ENCODE peak calls at places on chromosomes 11 and 22, in four cellular contexts. A is GDM1, B is brain microvascular endothelial cell, R is NCI-H2081. Y is an unnamed sample.

GRCh38 chr22:30511903-30512302 is 6.4 kb upstream of the SEC14L4 start:
- DNase-seq in A (no peak), B (no peak), R (no peak), Y (no peak)

GRCh38 chr11:109048098-109048497 is 373.9 kb upstream of the C11orf87 start:
- DNase-seq in A (no peak), B (peak; percentile 21), R (no peak), Y (no peak)

GRCh38 chr11:44078794-44079193 is 12.7 kb downstream of the ACCS start:
- DNase-seq in A (no peak), B (no peak), R (no peak), Y (no peak)

GRCh38 chr11:61923166-61924015 is 6.0 kb upstream of the RAB3IL1 start:
- DNase-seq in A (no peak), B (peak; percentile 52), R (no peak), Y (no peak)

GRCh38 chr11:103624708-103625623 is 411.5 kb upstream of the DDI1 start:
- DNase-seq in A (no peak), B (peak; percentile 73), R (no peak), Y (no peak)

GRCh38 chr22:41596776-41597634 is 7.4 kb upstream of the PMM1 start:
- DNase-seq in A (peak; percentile 36), B (peak; percentile 22), R (peak; percentile 4), Y (no peak)

GRCh38 chr11:66008468-66009101 is 3.2 kb upstream of the CST6 start:
- DNase-seq in A (no peak), B (no peak), R (no peak), Y (no peak)

GRCh38 chr11:116109228-116109627 is 605.0 kb upstream of the CADM1 start:
- DNase-seq in A (no peak), B (peak; percentile 27), R (no peak), Y (no peak)

GRCh38 chr11:131465746-131466145 is 95.3 kb downstream of the NTM start:
- DNase-seq in A (no peak), B (no peak), R (no peak), Y (no peak)

GRCh38 chr11:103602846-103603245 is 433.6 kb upstream of the DDI1 start:
- DNase-seq in A (no peak), B (no peak), R (no peak), Y (no peak)

GRCh38 chr22:23574877-23575276 is 5.2 kb downstream of the IGLL1 start:
- DNase-seq in A (no peak), B (no peak), R (no peak), Y (no peak)

GRCh38 chr11:64974124-64974523 is 2.2 kb upstream of the MAJIN start:
- DNase-seq in A (no peak), B (no peak), R (no peak), Y (peak; percentile 36)

Y was measured in naive B cell.